ENCODE peak calls at places on chromosome 13, in six cellular contexts. B is pancreas, Y is epithelial cell of proximal tubule, X is GM23338, F is body of pancreas, O is A549. L is an unnamed sample.

GRCh38 chr13:51804295-51805172 is 571 bp upstream of the DHRS12 start:
- DNase-seq in B (no peak), Y (no peak), X (no peak), F (no peak), O (no peak), L (no peak)

GRCh38 chr13:77919351-77920294 is 992 bp upstream of the EDNRB start:
- DNase-seq in B (peak; percentile 16), Y (no peak), X (peak; percentile 69), F (peak; percentile 36), O (no peak), L (no peak)

GRCh38 chr13:48979892-48980291 is 4.2 kb downstream of the FNDC3A start:
- DNase-seq in B (no peak), Y (no peak), X (no peak), F (no peak), O (no peak), L (no peak)

GRCh38 chr13:100573121-100573520 is 15.5 kb downstream of the GGACT start:
- DNase-seq in B (peak; percentile 58), Y (peak; percentile 25), X (peak; percentile 93), F (peak; percentile 83), O (peak; percentile 80), L (peak; percentile 62)

GRCh38 chr13:68551701-68552522 is 1321.8 kb upstream of the PCDH9 start:
- DNase-seq in B (no peak), Y (no peak), X (no peak), F (no peak), O (no peak), L (no peak)

GRCh38 chr13:59673301-59673700 is 490.4 kb downstream of the DIAPH3 start:
- DNase-seq in B (no peak), Y (no peak), X (no peak), F (no peak), O (no peak), L (no peak)

GRCh38 chr13:21759503-21759902 is 88.6 kb downstream of the FGF9 start:
- DNase-seq in B (peak; percentile 37), Y (no peak), X (no peak), F (peak; percentile 42), O (no peak), L (no peak)

GRCh38 chr13:42740753-42741152 is 40.6 kb upstream of the FAM216B start:
- DNase-seq in B (peak; percentile 54), Y (no peak), X (peak; percentile 6), F (peak; percentile 66), O (peak; percentile 4), L (no peak)

GRCh38 chr13:109790951-109791605 is 4.7 kb upstream of the IRS2 start:
- DNase-seq in B (peak; percentile 41), Y (no peak), X (peak; percentile 76), F (peak; percentile 50), O (peak; percentile 69), L (no peak)

GRCh38 chr13:27138457-27139093 is 33.0 kb downstream of the USP12 start:
- DNase-seq in B (no peak), Y (no peak), X (no peak), F (no peak), O (no peak), L (no peak)

GRCh38 chr13:112955956-112956355 is 13.1 kb upstream of the MCF2L start:
- DNase-seq in B (no peak), Y (no peak), X (no peak), F (no peak), O (no peak), L (no peak)

GRCh38 chr13:21361706-21362105 is 97.4 kb downstream of the ZDHHC20 start:
- DNase-seq in B (no peak), Y (no peak), X (no peak), F (no peak), O (no peak), L (no peak)

GRCh38 chr13:110576736-110577476 is 15.4 kb upstream of the RAB20 start:
- DNase-seq in B (no peak), Y (no peak), X (no peak), F (peak; percentile 77), O (no peak), L (no peak)

GRCh38 chr13:59337070-59337469 is 826.7 kb downstream of the DIAPH3 start:
- DNase-seq in B (no peak), Y (no peak), X (no peak), F (no peak), O (no peak), L (no peak)

GRCh38 chr13:28475916-28476725 is 18.8 kb downstream of the FLT1 start:
- DNase-seq in B (no peak), Y (peak; percentile 7), X (no peak), F (no peak), O (peak; percentile 3), L (no peak)

GRCh38 chr13:109568273-109568900 is 218.0 kb downstream of the IRS2 start:
- DNase-seq in B (no peak), Y (no peak), X (no peak), F (no peak), O (no peak), L (no peak)

GRCh38 chr13:33514362-33514761 is 228.8 kb upstream of the STARD13 start:
- DNase-seq in B (no peak), Y (no peak), X (peak; percentile 68), F (no peak), O (no peak), L (no peak)

GRCh38 chr13:110044521-110045200 is 258.3 kb upstream of the IRS2 start:
- DNase-seq in B (no peak), Y (no peak), X (peak; percentile 44), F (no peak), O (no peak), L (no peak)

DNA sequence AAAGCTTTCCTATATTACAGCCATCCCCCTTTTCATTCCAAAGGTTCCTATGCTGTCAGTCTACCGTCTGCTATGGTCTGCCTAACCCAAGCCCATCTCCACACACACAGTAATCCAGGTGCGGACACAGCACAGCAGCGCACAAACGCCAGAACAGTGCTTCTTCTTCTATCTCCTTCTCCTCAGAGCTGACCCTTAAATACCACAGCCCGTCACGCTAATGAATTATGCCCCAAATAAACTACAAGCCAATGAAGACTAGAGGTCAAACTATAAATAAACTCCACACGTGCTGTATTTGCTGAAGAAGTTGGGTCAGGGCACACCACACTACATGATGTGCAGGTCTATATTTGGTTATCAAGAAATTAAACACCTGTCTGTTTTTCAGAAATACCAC is 71.8 kb downstream of the TBC1D4 start:
- DNase-seq in B (no peak), Y (no peak), X (no peak), F (no peak), O (no peak), L (no peak)
- H3K4me3 ChIP-seq in B (no peak overlapping the region), Y (no peak overlapping the region), X (no peak overlapping the region), F (no peak overlapping the region), O (no peak overlapping the region), L (no peak overlapping the region)

DNA sequence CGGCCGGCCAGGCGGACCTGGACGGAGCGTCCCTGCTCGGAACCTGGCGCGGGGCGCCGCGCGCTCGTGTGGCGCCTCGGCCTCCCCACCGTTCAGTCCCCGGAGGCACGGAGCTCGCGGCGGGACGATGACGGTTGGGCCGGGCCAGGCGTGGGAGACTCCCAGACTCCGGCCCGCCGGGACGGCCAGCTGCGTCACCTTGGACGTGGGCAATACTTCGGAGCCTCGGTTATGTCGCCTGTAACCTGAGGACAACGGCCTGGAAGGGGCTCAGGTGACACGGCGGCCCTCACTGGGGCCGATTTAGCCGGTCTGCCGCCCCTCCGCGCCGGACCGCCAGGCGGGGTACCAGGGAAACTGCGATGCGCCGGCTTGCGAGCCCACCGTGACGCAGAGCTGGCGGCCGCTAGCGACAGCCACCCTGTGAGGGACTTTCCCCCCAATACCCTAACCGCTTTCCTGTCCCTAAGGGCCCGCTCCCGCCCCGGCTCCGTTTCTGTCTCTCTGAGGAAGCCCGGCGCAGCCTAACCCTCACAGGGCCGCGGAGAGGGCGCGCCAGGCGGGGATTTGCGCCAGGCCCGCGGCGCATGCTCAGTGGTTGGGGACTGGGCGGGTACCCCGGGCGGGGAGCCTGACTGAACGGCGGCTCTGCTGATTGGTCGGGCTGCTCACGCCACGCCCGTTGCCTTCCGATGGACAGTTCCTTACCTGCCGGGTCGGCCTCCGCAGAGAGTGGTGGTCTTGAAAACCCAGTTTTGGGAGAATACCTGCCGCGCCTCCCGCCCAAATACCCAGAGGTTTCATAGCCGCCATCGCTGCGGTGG is 109.5 kb upstream of the DOCK9 start:
- DNase-seq in B (peak; percentile 92), Y (no peak), X (peak; percentile 98), F (peak; percentile 90), O (peak; percentile 86), L (peak; percentile 53)
- TF ChIP-seq CTCF in B (no peak), Y (no peak), X (no peak), F (peak; percentile 22), O (no peak), L (no peak)

DNA sequence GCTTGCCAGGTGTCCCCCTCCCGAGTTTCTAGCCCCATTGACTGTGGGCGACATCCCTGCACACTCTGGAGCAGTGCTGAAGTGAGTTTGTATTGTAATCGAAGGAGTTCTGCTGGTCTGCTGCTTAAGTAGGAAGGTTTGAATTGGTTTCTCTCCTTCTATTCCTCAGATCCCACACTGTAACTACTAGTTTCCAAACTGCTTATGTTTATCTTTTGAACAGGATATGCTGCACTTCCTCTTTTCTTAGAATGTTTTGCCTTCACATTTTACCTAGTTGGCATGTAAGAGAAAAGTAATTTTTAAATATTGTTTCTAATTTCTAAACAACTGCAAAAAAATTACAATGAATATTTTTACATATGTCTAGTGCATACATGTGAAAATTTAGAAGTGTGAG is 511.8 kb downstream of the KLF12 start:
- DNase-seq in B (no peak), Y (no peak), X (no peak), F (no peak), O (no peak), L (no peak)
- H3K4me3 ChIP-seq in B (no peak overlapping the region), Y (no peak overlapping the region), X (no peak overlapping the region), F (no peak overlapping the region), O (no peak overlapping the region), L (no peak overlapping the region)

GRCh38 chr13:44969858-44970484 is 19.3 kb downstream of the NUFIP1 start:
- DNase-seq in B (no peak), Y (peak; percentile 23), X (peak; percentile 87), F (peak; percentile 39), O (peak; percentile 35), L (peak; percentile 25)

GRCh38 chr13:44972956-44973581 is 16.2 kb downstream of the NUFIP1 start:
- DNase-seq in B (no peak), Y (no peak), X (peak; percentile 53), F (no peak), O (peak; percentile 10), L (no peak)

GRCh38 chr13:44961997-44962396 is 27.3 kb downstream of the NUFIP1 start:
- DNase-seq in B (no peak), Y (no peak), X (no peak), F (no peak), O (no peak), L (no peak)

GRCh38 chr13:44971656-44972595 is 17.3 kb downstream of the NUFIP1 start:
- DNase-seq in B (no peak), Y (no peak), X (no peak), F (no peak), O (no peak), L (peak; percentile 59)

DNA sequence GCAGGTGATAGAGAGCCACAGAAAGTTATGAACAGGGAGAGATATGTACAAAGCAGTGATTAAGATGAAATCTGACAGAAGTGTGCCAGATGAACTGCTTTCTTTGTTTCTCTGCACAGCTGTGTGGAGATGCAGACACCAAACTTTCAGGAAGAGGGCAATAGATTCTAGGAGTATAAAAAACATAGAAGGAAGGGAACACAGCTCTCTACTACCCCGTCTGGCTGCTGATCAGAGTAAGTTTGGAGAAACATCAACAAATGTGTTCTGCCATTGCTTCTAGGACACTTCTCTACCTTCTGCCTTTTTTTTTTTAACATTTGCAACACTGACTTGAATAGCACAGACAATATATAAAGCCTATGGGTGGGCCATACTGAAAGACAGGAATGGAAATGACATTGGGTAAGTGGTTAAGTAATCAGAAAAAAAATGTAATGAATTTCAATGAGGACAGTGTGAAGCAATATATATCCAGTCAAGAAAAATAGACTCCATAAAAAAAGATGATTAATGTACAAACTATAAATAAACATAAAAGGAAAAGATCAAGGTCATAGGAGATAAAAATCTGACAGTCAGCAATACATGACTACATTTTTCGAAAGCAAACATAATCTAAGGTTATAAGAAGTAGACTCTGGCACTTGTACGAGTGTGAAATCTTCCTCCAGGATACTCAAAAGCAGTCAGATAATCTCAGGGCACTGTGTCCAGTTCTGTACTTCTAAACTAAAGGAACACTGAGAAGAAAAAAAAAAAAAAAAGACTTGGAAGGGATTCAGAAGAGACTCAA is 21.4 kb downstream of the NUFIP1 start:
- DNase-seq in B (no peak), Y (no peak), X (no peak), F (peak; percentile 23), O (peak; percentile 18), L (peak; percentile 89)
- TF ChIP-seq CTCF in B (no peak), Y (peak; percentile 35), X (no peak), F (peak; percentile 41), O (no peak), L (no peak)

L was measured in LNCaP clone FGC.